ENCODE peak calls at places on chromosomes 13 and 19, in six cellular contexts. One of them, this sample, is unnamed. For H3K4me1, the result is how much of the 10 kb centered on the place peaks cover.

GRCh38 chr19:19738564-19738963 is 5.7 kb upstream of the ZNF14 start:
- DNase-seq in PC-3: no peak
- DNase-seq in CD8-positive, alpha-beta T cell: no peak
- DNase-seq in esophagus squamous epithelium: no peak
- DNase-seq in upper lobe of right lung: no peak
- DNase-seq in uterus: no peak
- DNase-seq in this sample: no peak

GRCh38 chr19:7874857-7875393 is 735 bp upstream of the PRR36 start:
- DNase-seq in PC-3: no peak
- DNase-seq in CD8-positive, alpha-beta T cell: no peak
- DNase-seq in esophagus squamous epithelium: no peak
- DNase-seq in upper lobe of right lung: no peak
- DNase-seq in uterus: no peak
- DNase-seq in this sample: no peak

GRCh38 chr13:106917673-106918652 is 350.0 kb upstream of the ARGLU1 start:
- DNase-seq in PC-3: peak
- DNase-seq in CD8-positive, alpha-beta T cell: peak
- DNase-seq in esophagus squamous epithelium: peak
- DNase-seq in upper lobe of right lung: peak
- DNase-seq in uterus: peak
- DNase-seq in this sample: peak

GRCh38 chr13:52344108-52344507 is 61.9 kb downstream of the THSD1 start:
- DNase-seq in PC-3: no peak
- DNase-seq in CD8-positive, alpha-beta T cell: no peak
- DNase-seq in esophagus squamous epithelium: no peak
- DNase-seq in upper lobe of right lung: no peak
- DNase-seq in uterus: no peak
- DNase-seq in this sample: no peak

GRCh38 chr13:36912983-36913382 is 7.1 kb downstream of the SMAD9 start:
- DNase-seq in PC-3: no peak
- DNase-seq in CD8-positive, alpha-beta T cell: no peak
- DNase-seq in esophagus squamous epithelium: no peak
- DNase-seq in upper lobe of right lung: no peak
- DNase-seq in uterus: no peak
- DNase-seq in this sample: no peak

GRCh38 chr13:28753946-28754345 is 35.2 kb upstream of the SLC46A3 start:
- DNase-seq in PC-3: no peak
- DNase-seq in CD8-positive, alpha-beta T cell: no peak
- DNase-seq in esophagus squamous epithelium: no peak
- DNase-seq in upper lobe of right lung: no peak
- DNase-seq in uterus: no peak
- DNase-seq in this sample: no peak

GRCh38 chr19:46480409-46480808 is 9.0 kb upstream of the PNMA8A start:
- DNase-seq in PC-3: no peak
- DNase-seq in CD8-positive, alpha-beta T cell: no peak
- DNase-seq in esophagus squamous epithelium: no peak
- DNase-seq in upper lobe of right lung: no peak
- DNase-seq in uterus: peak
- DNase-seq in this sample: no peak

GRCh38 chr19:43532571-43532961 is 422 bp upstream of the ZNF575 start:
- DNase-seq in PC-3: no peak
- DNase-seq in CD8-positive, alpha-beta T cell: no peak
- DNase-seq in esophagus squamous epithelium: no peak
- DNase-seq in upper lobe of right lung: peak
- DNase-seq in uterus: no peak
- DNase-seq in this sample: no peak

GRCh38 chr13:45353895-45354294 is 12.9 kb upstream of the TPT1 start:
- DNase-seq in PC-3: no peak
- DNase-seq in CD8-positive, alpha-beta T cell: no peak
- DNase-seq in esophagus squamous epithelium: no peak
- DNase-seq in upper lobe of right lung: no peak
- DNase-seq in uterus: no peak
- DNase-seq in this sample: no peak

GRCh38 chr19:6774821-6775707 is 2.6 kb downstream of the VAV1 start:
- DNase-seq in PC-3: no peak
- DNase-seq in CD8-positive, alpha-beta T cell: no peak
- DNase-seq in esophagus squamous epithelium: no peak
- DNase-seq in upper lobe of right lung: no peak
- DNase-seq in uterus: no peak
- DNase-seq in this sample: no peak

GRCh38 chr19:778910-779653 is 18.2 kb upstream of the PTBP1 start:
- DNase-seq in PC-3: peak
- DNase-seq in CD8-positive, alpha-beta T cell: no peak
- DNase-seq in esophagus squamous epithelium: no peak
- DNase-seq in upper lobe of right lung: no peak
- DNase-seq in uterus: no peak
- DNase-seq in this sample: peak

GRCh38 chr13:105996391-105997028 is 539.0 kb downstream of the EFNB2 start:
- DNase-seq in PC-3: no peak
- DNase-seq in CD8-positive, alpha-beta T cell: no peak
- DNase-seq in esophagus squamous epithelium: no peak
- DNase-seq in upper lobe of right lung: no peak
- DNase-seq in uterus: no peak
- DNase-seq in this sample: no peak

GRCh38 chr19:33437351-33438015 is 64.0 kb downstream of the CEBPG start:
- DNase-seq in PC-3: no peak
- DNase-seq in CD8-positive, alpha-beta T cell: no peak
- DNase-seq in esophagus squamous epithelium: no peak
- DNase-seq in upper lobe of right lung: peak
- DNase-seq in uterus: no peak
- DNase-seq in this sample: no peak

GRCh38 chr13:46051958-46052313 is 610 bp downstream of the ZC3H13 start:
- DNase-seq in PC-3: no peak
- DNase-seq in CD8-positive, alpha-beta T cell: no peak
- DNase-seq in esophagus squamous epithelium: no peak
- DNase-seq in upper lobe of right lung: no peak
- DNase-seq in uterus: no peak
- DNase-seq in this sample: peak

GRCh38 chr19:39307822-39308530 is 11.8 kb downstream of the IFNL1 start:
- DNase-seq in PC-3: no peak
- DNase-seq in CD8-positive, alpha-beta T cell: no peak
- DNase-seq in esophagus squamous epithelium: no peak
- DNase-seq in upper lobe of right lung: no peak
- DNase-seq in uterus: no peak
- DNase-seq in this sample: no peak

GRCh38 chr19:48810151-48810550 is 678 bp downstream of the BCAT2 start:
- DNase-seq in PC-3: no peak
- DNase-seq in CD8-positive, alpha-beta T cell: no peak
- DNase-seq in esophagus squamous epithelium: no peak
- DNase-seq in upper lobe of right lung: no peak
- DNase-seq in uterus: no peak
- DNase-seq in this sample: no peak

GRCh38 chr19:48813123-48813911 is 2.5 kb upstream of the BCAT2 start:
- DNase-seq in PC-3: no peak
- DNase-seq in CD8-positive, alpha-beta T cell: no peak
- DNase-seq in esophagus squamous epithelium: no peak
- DNase-seq in upper lobe of right lung: no peak
- DNase-seq in uterus: no peak
- DNase-seq in this sample: no peak

GRCh38 chr19:48815870-48816501 is 5.2 kb upstream of the BCAT2 start:
- DNase-seq in PC-3: no peak
- DNase-seq in CD8-positive, alpha-beta T cell: no peak
- DNase-seq in esophagus squamous epithelium: no peak
- DNase-seq in upper lobe of right lung: no peak
- DNase-seq in uterus: no peak
- DNase-seq in this sample: peak

GRCh38 chr19:48814895-48815294 is 4.1 kb upstream of the BCAT2 start:
- DNase-seq in PC-3: no peak
- DNase-seq in CD8-positive, alpha-beta T cell: no peak
- DNase-seq in esophagus squamous epithelium: no peak
- DNase-seq in upper lobe of right lung: no peak
- DNase-seq in uterus: no peak
- DNase-seq in this sample: no peak

DNA sequence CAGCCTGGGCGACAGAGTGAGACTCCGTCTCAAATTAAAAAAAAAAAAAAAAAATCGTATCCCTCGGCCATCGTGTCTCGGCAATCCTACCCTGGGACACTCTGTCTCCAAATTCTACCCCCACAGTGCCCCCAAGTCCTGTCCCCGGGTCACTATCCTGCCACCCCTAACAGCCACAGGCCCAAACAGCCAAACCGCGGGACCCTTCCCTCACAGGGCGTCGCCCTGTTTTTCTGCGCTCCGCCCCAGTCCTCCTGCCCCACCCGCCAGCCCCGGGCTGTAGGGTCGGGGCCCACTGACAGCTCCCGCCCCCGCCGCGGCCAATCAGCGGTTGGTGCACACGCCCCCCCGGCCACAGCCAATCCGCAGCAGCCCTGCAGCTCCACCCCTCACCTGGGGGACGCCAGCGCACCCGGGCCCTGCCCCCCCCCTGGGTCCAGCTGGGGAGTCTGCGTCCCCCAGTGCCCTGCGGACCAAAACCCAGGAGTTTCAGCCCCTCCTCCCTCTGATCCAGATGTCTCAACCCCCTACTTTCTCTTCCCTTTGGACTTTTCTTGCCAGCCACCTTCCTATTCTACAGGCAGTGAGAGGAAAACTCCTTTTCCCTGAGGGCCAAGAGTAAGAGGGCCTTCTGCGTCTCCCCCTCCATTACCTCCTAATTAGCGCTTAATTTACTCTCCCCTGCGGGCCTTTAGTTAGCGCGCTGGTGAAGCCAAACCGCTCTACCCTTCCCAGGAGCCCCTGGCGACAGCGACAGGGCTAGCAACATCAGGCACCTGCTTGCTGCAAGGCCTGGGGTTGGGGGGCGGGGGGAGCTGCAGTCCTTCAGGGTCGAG is 1.5 kb upstream of the BCAT2 start:
- DNase-seq in PC-3: peak
- DNase-seq in CD8-positive, alpha-beta T cell: peak
- DNase-seq in esophagus squamous epithelium: peak
- DNase-seq in upper lobe of right lung: peak
- DNase-seq in uterus: peak
- DNase-seq in this sample: peak
- TF ChIP-seq CTCF in PC-3: no peak
- TF ChIP-seq CTCF in CD8-positive, alpha-beta T cell: no peak
- TF ChIP-seq CTCF in esophagus squamous epithelium: no peak
- TF ChIP-seq CTCF in upper lobe of right lung: no peak
- TF ChIP-seq CTCF in uterus: no peak
- TF ChIP-seq CTCF in this sample: no peak

GRCh38 chr13:40637644-40638043 is 28.8 kb downstream of the FOXO1 start:
- DNase-seq in PC-3: no peak
- DNase-seq in CD8-positive, alpha-beta T cell: no peak
- DNase-seq in esophagus squamous epithelium: no peak
- DNase-seq in upper lobe of right lung: no peak
- DNase-seq in uterus: no peak
- DNase-seq in this sample: no peak

GRCh38 chr13:40639226-40639681 is 27.2 kb downstream of the FOXO1 start:
- DNase-seq in PC-3: no peak
- DNase-seq in CD8-positive, alpha-beta T cell: no peak
- DNase-seq in esophagus squamous epithelium: no peak
- DNase-seq in upper lobe of right lung: no peak
- DNase-seq in uterus: no peak
- DNase-seq in this sample: no peak

GRCh38 chr13:40631605-40632004 is 34.8 kb downstream of the FOXO1 start:
- DNase-seq in PC-3: no peak
- DNase-seq in CD8-positive, alpha-beta T cell: no peak
- DNase-seq in esophagus squamous epithelium: no peak
- DNase-seq in upper lobe of right lung: no peak
- DNase-seq in uterus: no peak
- DNase-seq in this sample: no peak

GRCh38 chr13:40632915-40633314 is 33.5 kb downstream of the FOXO1 start:
- DNase-seq in PC-3: no peak
- DNase-seq in CD8-positive, alpha-beta T cell: no peak
- DNase-seq in esophagus squamous epithelium: no peak
- DNase-seq in upper lobe of right lung: no peak
- DNase-seq in uterus: no peak
- DNase-seq in this sample: no peak

GRCh38 chr13:40635315-40635995 is 31.0 kb downstream of the FOXO1 start:
- DNase-seq in PC-3: peak
- DNase-seq in CD8-positive, alpha-beta T cell: no peak
- DNase-seq in esophagus squamous epithelium: no peak
- DNase-seq in upper lobe of right lung: no peak
- DNase-seq in uterus: no peak
- DNase-seq in this sample: no peak
- H3K4me1 ChIP-seq in PC-3: under half
- H3K4me1 ChIP-seq in CD8-positive, alpha-beta T cell: half or more
- H3K4me1 ChIP-seq in esophagus squamous epithelium: under half
- H3K4me1 ChIP-seq in upper lobe of right lung: under half
- H3K4me1 ChIP-seq in uterus: under half
- H3K4me1 ChIP-seq in this sample: under half

DNA sequence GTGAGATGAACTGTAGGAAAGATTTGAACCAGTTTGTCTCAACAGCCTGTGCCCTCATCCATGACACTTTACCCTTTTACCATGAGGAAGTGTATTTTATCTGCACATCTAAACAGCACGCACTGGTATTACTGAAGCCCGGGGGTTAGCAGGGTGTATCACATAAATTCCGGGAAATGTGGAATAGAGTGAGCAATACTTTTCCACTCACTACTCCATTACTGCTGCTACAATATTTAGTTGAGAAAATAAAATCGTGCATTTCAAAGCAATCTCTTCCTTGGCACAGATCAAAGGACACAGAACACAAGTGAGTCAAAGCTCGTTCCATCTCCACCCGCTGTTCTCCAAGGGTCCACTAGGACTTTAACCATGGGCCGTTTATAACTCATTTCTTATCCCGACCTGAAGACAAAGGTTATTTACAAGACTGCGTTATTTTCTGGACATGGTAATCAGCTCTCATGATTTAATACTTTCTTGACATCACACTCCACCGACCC is 35.2 kb downstream of the STK24 start:
- DNase-seq in PC-3: no peak
- DNase-seq in CD8-positive, alpha-beta T cell: no peak
- DNase-seq in esophagus squamous epithelium: no peak
- DNase-seq in upper lobe of right lung: no peak
- DNase-seq in uterus: no peak
- DNase-seq in this sample: no peak
- TF ChIP-seq CTCF in PC-3: no peak
- TF ChIP-seq CTCF in CD8-positive, alpha-beta T cell: no peak
- TF ChIP-seq CTCF in esophagus squamous epithelium: no peak
- TF ChIP-seq CTCF in upper lobe of right lung: no peak
- TF ChIP-seq CTCF in uterus: no peak
- TF ChIP-seq CTCF in this sample: no peak

DNA sequence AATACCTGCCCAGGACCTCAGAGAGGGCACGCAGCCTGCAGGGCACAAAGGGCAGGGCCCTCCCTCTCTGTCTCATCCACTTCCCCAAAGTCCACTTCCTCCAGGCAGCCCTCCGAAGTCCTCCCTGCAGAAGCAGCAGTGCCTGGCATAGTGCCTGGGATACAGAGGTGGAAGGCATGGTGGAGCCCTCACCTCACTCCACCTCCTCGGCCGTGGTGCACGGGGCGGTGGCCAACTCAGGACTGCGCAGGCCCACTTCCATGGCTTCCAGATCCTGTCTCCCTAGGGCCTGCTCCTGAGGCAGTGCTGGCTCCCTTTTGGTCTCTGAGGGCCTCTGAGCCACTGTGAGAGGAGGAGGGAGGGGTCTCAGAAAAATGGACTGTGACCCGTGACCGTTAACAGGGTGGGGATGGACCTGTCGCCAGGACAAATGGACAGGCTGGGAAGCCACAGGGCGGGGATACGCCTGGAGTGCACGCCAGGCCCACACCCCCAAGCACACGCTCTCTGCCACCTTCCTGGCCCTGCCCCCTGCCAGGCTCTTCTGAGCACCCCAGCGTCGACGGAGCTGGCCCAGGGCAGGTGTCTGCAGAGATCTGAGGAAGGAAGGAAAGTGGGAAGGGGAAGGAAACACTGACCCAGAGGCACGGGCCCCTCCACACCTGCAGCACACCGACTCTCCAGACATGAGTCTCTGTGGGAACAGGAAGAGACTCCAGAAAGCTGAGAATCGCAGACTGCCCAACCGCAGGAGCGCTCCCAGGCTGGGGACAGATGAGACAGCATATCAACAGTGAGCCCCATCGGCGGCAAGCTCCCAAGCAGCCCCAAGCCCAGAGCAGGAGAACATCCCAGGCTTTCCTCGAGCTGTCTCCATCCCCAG is 8.4 kb downstream of the REXO1 start:
- DNase-seq in PC-3: no peak
- DNase-seq in CD8-positive, alpha-beta T cell: no peak
- DNase-seq in esophagus squamous epithelium: no peak
- DNase-seq in upper lobe of right lung: no peak
- DNase-seq in uterus: no peak
- DNase-seq in this sample: no peak
- H3K4me1 ChIP-seq in PC-3: under half
- H3K4me1 ChIP-seq in CD8-positive, alpha-beta T cell: under half
- H3K4me1 ChIP-seq in esophagus squamous epithelium: half or more
- H3K4me1 ChIP-seq in upper lobe of right lung: under half
- H3K4me1 ChIP-seq in uterus: under half
- H3K4me1 ChIP-seq in this sample: under half